ENCODE peak calls at places on chromosomes 12 and 14, in ten cellular contexts. F is neuronal stem cell, A is esophagus muscularis mucosa, C is B cell, J is mesothelial cell of epicardium, O is left ventricle myocardium inferior, Z is ascending aorta, W is T47D, Q is cardiac fibroblast, D is smooth muscle cell of the brain vasculature. K is an unnamed sample.

GRCh38 chr12:72133497-72134055 is 138.6 kb upstream of the TRHDE start:
- DNase-seq in Z (no peak), F (no peak), W (no peak), Q (no peak), J (no peak), A (no peak), O (no peak), D (no peak), C (no peak), K (no peak)

GRCh38 chr14:75822522-75823288 is 159.1 kb downstream of the TGFB3 start:
- DNase-seq in Z (no peak), C (no peak), J (no peak), Q (peak; percentile 71), O (no peak), F (no peak), D (peak; percentile 46), W (no peak), A (no peak), K (no peak)

GRCh38 chr14:104049576-104050240 is 35.8 kb upstream of the ASPG start:
- DNase-seq in C (no peak), O (no peak), W (no peak), Z (no peak), F (no peak), J (no peak), A (peak; percentile 83), D (no peak), Q (no peak), K (no peak)

GRCh38 chr12:118376089-118377004 is at the start of gene SUDS3:
- DNase-seq in A (peak; percentile 98), F (peak; percentile 90), Z (peak; percentile 96), W (peak; percentile 89), D (peak; percentile 77), O (peak; percentile 93), J (peak; percentile 96), Q (peak; percentile 81), C (peak; percentile 95), K (peak; percentile 96)

GRCh38 chr14:105087963-105088811 is 23.0 kb upstream of the GPR132 start:
- DNase-seq in F (peak; percentile 77), D (no peak), Z (peak; percentile 79), A (no peak), W (peak; percentile 57), Q (peak; percentile 87), J (no peak), C (peak; percentile 38), O (peak; percentile 62), K (peak; percentile 81)

GRCh38 chr12:111446044-111446581 is 40.4 kb downstream of the SH2B3 start:
- DNase-seq in J (no peak), A (peak; percentile 86), Z (peak; percentile 63), O (no peak), W (no peak), F (no peak), C (no peak), D (no peak), Q (peak; percentile 71), K (peak; percentile 74)

GRCh38 chr14:63542231-63542999 is 762 bp downstream of the PPP2R5E start:
- DNase-seq in Q (peak; percentile 11), Z (peak; percentile 64), D (no peak), A (no peak), W (peak; percentile 30), F (peak; percentile 39), C (no peak), J (peak; percentile 38), O (no peak), K (peak; percentile 59)

GRCh38 chr12:14403711-14404164 is 38.3 kb downstream of the ATF7IP start:
- DNase-seq in O (no peak), A (no peak), F (no peak), Z (peak; percentile 69), C (peak; percentile 50), W (no peak), J (no peak), Q (peak; percentile 94), D (peak; percentile 83), K (no peak)

GRCh38 chr12:28240853-28241252 is 50.6 kb downstream of the CCDC91 start:
- DNase-seq in F (no peak), J (no peak), O (no peak), A (no peak), D (no peak), W (no peak), Z (no peak), C (no peak), Q (no peak), K (no peak)

GRCh38 chr12:12524128-12524527 is 38.5 kb downstream of the DUSP16 start:
- DNase-seq in C (no peak), Q (no peak), A (no peak), W (no peak), O (no peak), D (no peak), Z (no peak), J (no peak), F (no peak), K (no peak)

GRCh38 chr14:87883750-87884149 is 109.2 kb downstream of the GALC start:
- DNase-seq in O (no peak), Q (no peak), W (no peak), C (no peak), Z (no peak), A (no peak), F (no peak), J (no peak), D (no peak), K (no peak)

K was measured in suprapubic skin.